ENCODE peak calls at places on chromosomes 12 and 14, in six cellular contexts. L, H, V, M, B and E are unnamed samples.

GRCh38 chr14:69151458-69152180 is 1.3 kb downstream of the DCAF5 start:
- DNase-seq in B (peak; percentile 88), H (peak; percentile 92), L (peak; percentile 67), V (peak; percentile 77), M (peak; percentile 92), E (peak; percentile 88)

GRCh38 chr12:71804505-71804904 is 35.1 kb upstream of the TBC1D15 start:
- DNase-seq in M (peak; percentile 91), H (peak; percentile 69), B (no peak), V (no peak), L (no peak), E (peak; percentile 69)

GRCh38 chr14:84468153-84468552 is 1061.8 kb upstream of the FLRT2 start:
- DNase-seq in B (no peak), M (no peak), L (no peak), V (no peak), H (no peak), E (no peak)

GRCh38 chr12:75714462-75715322 is 203.3 kb upstream of the KRR1 start:
- DNase-seq in V (no peak), L (peak; percentile 16), B (no peak), M (no peak), H (no peak), E (peak; percentile 81)

GRCh38 chr14:74491952-74492351 is 1.2 kb downstream of the NPC2 start:
- DNase-seq in L (peak; percentile 40), V (peak; percentile 43), B (no peak), H (no peak), M (no peak), E (peak; percentile 86)

GRCh38 chr12:27525373-27525772 is 1.4 kb downstream of the PPFIBP1 start:
- DNase-seq in H (no peak), B (no peak), M (peak; percentile 69), V (peak; percentile 72), L (peak; percentile 81), E (peak; percentile 88)

GRCh38 chr14:71418591-71419245 is 511.5 kb downstream of the PCNX1 start:
- DNase-seq in V (no peak), B (no peak), H (no peak), M (no peak), L (no peak), E (no peak)

GRCh38 chr14:70971588-70971987 is 64.3 kb downstream of the PCNX1 start:
- DNase-seq in M (no peak), L (no peak), V (no peak), H (no peak), B (no peak), E (peak; percentile 24)

GRCh38 chr12:46660719-46661118 is 165.1 kb downstream of the SLC38A4 start:
- DNase-seq in H (no peak), L (peak; percentile 61), B (no peak), V (no peak), M (no peak), E (no peak)
- H3K9ac ChIP-seq in H (no peak overlapping the region), L (peak overlapping the region; percentile 83), B (no peak overlapping the region), V (peak overlapping the region; percentile 82), M (no peak overlapping the region), E (no peak overlapping the region)

GRCh38 chr12:46404225-46404631 is 31.7 kb upstream of the SLC38A2 start:
- DNase-seq in B (no peak), V (peak; percentile 35), M (no peak), H (no peak), L (peak; percentile 61), E (no peak)

GRCh38 chr12:46401703-46402102 is 29.1 kb upstream of the SLC38A2 start:
- DNase-seq in B (no peak), V (peak; percentile 61), L (peak; percentile 58), M (no peak), H (no peak), E (no peak)

GRCh38 chr12:46402861-46403731 is 30.5 kb upstream of the SLC38A2 start:
- DNase-seq in H (no peak), L (peak; percentile 69), V (peak; percentile 79), B (no peak), M (no peak), E (no peak)

GRCh38 chr12:46403732-46404097 is 31.1 kb upstream of the SLC38A2 start:
- DNase-seq in L (no peak), B (no peak), M (no peak), H (no peak), V (no peak), E (no peak)

DNA sequence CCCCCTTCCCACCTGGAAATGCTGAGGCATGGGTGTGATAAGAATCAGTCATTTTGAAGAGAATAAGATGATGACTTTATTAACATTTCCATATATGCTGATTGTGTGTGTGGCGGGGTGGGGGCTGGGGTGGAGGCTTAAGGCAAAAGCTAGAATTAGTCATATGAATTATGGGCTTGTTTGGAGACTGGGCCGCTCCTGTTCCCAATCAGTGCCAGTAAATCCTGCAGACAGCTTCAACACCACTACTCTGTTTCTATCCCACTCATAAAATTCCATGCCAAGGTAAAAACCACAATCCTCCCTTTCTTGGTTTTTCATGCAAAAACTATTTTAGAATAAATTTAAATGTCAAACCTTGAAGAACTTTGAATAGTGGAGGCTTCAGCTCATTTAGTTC is 29.9 kb upstream of the SLC38A2 start:
- DNase-seq in H (no peak), M (no peak), L (peak; percentile 81), V (peak; percentile 78), B (no peak), E (no peak)
- H2BK15ac ChIP-seq in H (no peak overlapping the region), M (no peak overlapping the region), L (peak overlapping the region; percentile 88), V (no peak overlapping the region), B (no peak overlapping the region), E (no peak overlapping the region)

DNA sequence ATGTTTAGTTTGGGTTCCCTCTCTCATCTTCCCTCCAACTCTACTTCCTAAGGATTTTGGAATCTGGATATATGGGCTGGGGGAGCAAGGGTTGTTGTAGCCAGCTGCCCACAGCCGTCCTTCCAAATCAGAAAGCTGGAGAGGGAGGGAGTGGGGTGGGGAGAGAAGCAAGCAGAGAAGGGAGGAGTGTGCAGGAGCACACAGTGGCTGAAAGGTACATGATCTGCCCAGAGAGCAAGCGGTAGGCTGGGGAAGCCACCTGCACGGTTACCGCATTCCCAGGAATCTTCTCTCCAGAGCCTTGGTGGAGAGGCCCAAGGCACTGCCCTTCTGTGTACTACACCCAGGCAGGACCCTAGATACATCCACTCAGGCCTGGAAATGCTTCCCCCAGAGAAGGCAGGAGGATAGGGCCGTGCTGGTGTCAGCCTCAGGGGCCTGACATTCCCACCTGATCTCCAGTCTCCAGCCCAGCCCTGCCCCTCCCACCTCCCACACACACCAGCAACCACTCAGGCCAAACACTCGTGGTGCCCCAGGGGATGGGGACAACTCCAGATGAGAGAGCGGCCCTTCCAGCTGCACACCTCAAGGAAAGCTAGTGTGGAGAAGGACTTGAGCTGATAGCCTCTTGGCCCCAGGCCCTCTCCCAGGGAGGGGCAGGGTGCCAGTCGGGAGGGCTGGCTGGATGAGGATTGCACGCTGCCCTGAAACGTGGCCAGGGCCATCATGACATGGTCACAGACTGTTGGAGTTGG is 52.5 kb downstream of the IRF2BPL start:
- DNase-seq in B (no peak), L (no peak), V (no peak), M (no peak), H (no peak), E (no peak)
- H3K9ac ChIP-seq in B (peak overlapping the region; percentile 70), L (no peak overlapping the region), V (no peak overlapping the region), M (no peak overlapping the region), H (no peak overlapping the region), E (peak overlapping the region; percentile 3)

DNA sequence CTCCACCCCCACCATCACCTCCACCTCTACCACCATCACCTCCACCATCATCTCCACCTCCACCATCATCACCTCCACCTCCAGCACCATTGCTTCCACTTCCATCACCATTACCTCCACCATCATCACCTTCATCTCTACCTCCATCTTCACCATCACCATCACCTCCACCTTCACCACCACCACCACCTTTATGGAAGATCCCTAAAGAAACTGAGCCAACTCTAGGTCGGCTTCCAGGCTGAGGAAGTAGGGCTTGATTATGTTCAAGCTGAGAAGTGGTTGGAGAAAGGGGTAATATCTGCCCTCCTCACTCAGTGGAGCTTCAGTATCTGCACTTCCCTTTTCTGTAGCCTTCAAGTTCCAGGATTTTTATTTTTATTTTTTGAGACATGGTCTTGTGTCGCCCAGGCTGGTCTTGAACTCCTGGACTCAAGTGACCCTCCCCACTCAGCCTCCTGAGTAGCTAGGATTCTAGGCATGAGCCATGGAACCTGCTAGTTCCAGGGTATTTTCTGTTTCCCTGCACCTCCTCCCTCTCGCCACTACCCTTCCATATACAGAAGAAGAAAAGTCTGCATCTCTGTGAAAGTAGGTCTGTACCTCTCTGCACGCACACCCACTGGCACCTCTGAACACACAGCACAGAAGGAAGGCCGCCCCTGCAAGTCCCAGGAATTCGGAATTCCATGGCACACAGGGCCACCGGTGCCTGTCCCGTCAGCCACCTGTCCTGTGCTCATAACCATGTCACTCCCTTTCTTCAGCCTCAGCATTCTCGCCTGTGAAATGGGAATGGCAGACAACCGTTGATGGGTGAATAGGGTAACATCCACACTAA is 5.9 kb downstream of the ZBTB42 start:
- DNase-seq in B (no peak), H (no peak), V (no peak), L (no peak), M (no peak), E (no peak)
- H2BK15ac ChIP-seq in B (no peak overlapping the region), H (no peak overlapping the region), V (no peak overlapping the region), L (no peak overlapping the region), M (no peak overlapping the region), E (no peak overlapping the region)

GRCh38 chr12:94649349-94650142 is 811 bp downstream of the TMCC3 start:
- DNase-seq in H (peak; percentile 76), M (peak; percentile 55), V (peak; percentile 25), L (peak; percentile 4), B (peak; percentile 29), E (peak; percentile 60)
- H3K9ac ChIP-seq in H (peak overlapping the region; percentile 29), M (peak overlapping the region; percentile 3), V (peak overlapping the region; percentile 79), L (no peak overlapping the region), B (peak overlapping the region; percentile 91), E (peak overlapping the region; percentile 64)

GRCh38 chr14:30158299-30158698 is 230.7 kb upstream of the PRKD1 start:
- DNase-seq in H (no peak), B (no peak), M (no peak), V (no peak), L (no peak), E (peak; percentile 13)

GRCh38 chr14:30153662-30154061 is 226.0 kb upstream of the PRKD1 start:
- DNase-seq in H (no peak), L (no peak), M (no peak), V (no peak), B (no peak), E (no peak)
- H2BK15ac ChIP-seq in H (no peak overlapping the region), L (no peak overlapping the region), M (no peak overlapping the region), V (no peak overlapping the region), B (no peak overlapping the region), E (no peak overlapping the region)

DNA sequence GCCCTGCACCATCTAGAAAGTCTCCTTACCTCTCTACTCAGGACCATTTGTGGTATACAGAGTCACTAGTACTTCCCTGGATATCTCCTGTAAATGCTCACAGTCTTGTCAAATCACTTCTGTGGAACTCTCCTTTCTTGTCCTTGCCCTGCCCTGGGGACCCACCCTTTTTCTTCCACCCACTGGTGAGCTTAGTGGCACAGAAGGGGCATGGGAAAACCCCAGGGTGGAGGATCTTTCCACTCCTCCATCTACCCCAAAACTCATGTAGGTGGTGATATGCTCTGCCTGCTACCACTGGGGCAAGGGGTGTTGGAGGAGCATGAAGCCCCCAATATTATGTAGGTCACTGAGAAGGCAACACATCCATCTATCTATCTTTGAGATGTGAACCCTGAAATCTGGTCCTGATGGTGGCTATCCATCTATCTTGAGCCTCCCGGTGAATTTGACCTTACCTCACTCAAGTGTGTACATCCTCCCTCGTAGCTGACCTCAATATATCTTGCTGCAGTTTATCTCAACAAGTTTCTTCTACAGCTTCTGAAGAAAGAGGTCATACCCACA is 943 bp downstream of the TESPA1 start:
- DNase-seq in V (no peak), H (no peak), M (no peak), B (no peak), L (no peak), E (no peak)
- H3K9ac ChIP-seq in V (no peak overlapping the region), H (no peak overlapping the region), M (no peak overlapping the region), B (no peak overlapping the region), L (no peak overlapping the region), E (no peak overlapping the region)